ENCODE peak calls at places on chromosome 2, in four cellular contexts. J is HepG2, O is K562, T is HCT116. A is an unnamed sample.
A peak's percentile ranks its signal among the peaks of the same experiment; 100 is the strongest.

GRCh38 chr2:216023055-216023648 is 9.8 kb upstream of the MREG start:
- DNase-seq in J (peak; percentile 66), O (peak; percentile 61), T (peak; percentile 42), A (no peak)

GRCh38 chr2:240959941-240960308 is 38.5 kb upstream of the SNED1 start:
- DNase-seq in J (no peak), O (no peak), T (no peak), A (no peak)

GRCh38 chr2:113233593-113234550 is 44.8 kb downstream of the PAX8 start:
- DNase-seq in J (peak; percentile 32), O (peak; percentile 73), T (no peak), A (no peak)

GRCh38 chr2:173991857-173992588 is 26.9 kb upstream of the SP3 start:
- DNase-seq in J (no peak), O (no peak), T (no peak), A (no peak)

GRCh38 chr2:72155737-72156136 is 8.1 kb upstream of the CYP26B1 start:
- DNase-seq in J (no peak), O (no peak), T (no peak), A (no peak)

GRCh38 chr2:12867888-12868287 is 151.2 kb downstream of the TRIB2 start:
- DNase-seq in J (no peak), O (no peak), T (no peak), A (no peak)

GRCh38 chr2:166451451-166451850 is 42.6 kb downstream of the SCN7A start:
- DNase-seq in J (no peak), O (no peak), T (no peak), A (no peak)

GRCh38 chr2:236871500-236872001 is 214.1 kb upstream of the COPS8 start:
- DNase-seq in J (peak; percentile 5), O (no peak), T (no peak), A (peak; percentile 45)

GRCh38 chr2:73827018-73827417 is 1.7 kb upstream of the STAMBP start:
- DNase-seq in J (no peak), O (peak; percentile 45), T (no peak), A (no peak)

GRCh38 chr2:230441188-230441897 is 25.3 kb downstream of the SP100 start:
- DNase-seq in J (no peak), O (no peak), T (no peak), A (no peak)

GRCh38 chr2:46229134-46230063 is 67.8 kb upstream of the EPAS1 start:
- DNase-seq in J (peak; percentile 87), O (no peak), T (no peak), A (no peak)

GRCh38 chr2:43464546-43464945 is 131.3 kb downstream of the THADA start:
- DNase-seq in J (no peak), O (no peak), T (no peak), A (no peak)

GRCh38 chr2:232988444-232988843 is 24.6 kb downstream of the NGEF start:
- DNase-seq in J (peak; percentile 87), O (peak; percentile 18), T (peak; percentile 98), A (peak; percentile 93)

GRCh38 chr2:29459445-29460179 is 344.4 kb downstream of the CLIP4 start:
- DNase-seq in J (no peak), O (no peak), T (no peak), A (no peak)

GRCh38 chr2:173647681-173648350 is 293.1 kb downstream of the CDCA7 start:
- DNase-seq in J (no peak), O (no peak), T (no peak), A (no peak)

GRCh38 chr2:11656252-11656651 is 13.7 kb downstream of the NTSR2 start:
- DNase-seq in J (no peak), O (no peak), T (no peak), A (no peak)

GRCh38 chr2:109402980-109403840 is 210.6 kb downstream of the SEPTIN10 start:
- DNase-seq in J (no peak), O (no peak), T (no peak), A (no peak)

GRCh38 chr2:96970248-96970875 is 16.0 kb downstream of the FAM178B start:
- DNase-seq in J (no peak), O (no peak), T (no peak), A (no peak)

GRCh38 chr2:26086155-26086634 is 52.3 kb downstream of the RAB10 start:
- DNase-seq in J (no peak), O (no peak), T (peak; percentile 36), A (no peak)

GRCh38 chr2:31231571-31232287 is 2.2 kb upstream of the EHD3 start:
- DNase-seq in J (no peak), O (no peak), T (no peak), A (no peak)

GRCh38 chr2:190482441-190482840 is 52.1 kb downstream of the NEMP2 start:
- DNase-seq in J (no peak), O (no peak), T (no peak), A (no peak)

GRCh38 chr2:203021986-203022385 is 7.3 kb downstream of the NBEAL1 start:
- DNase-seq in J (no peak), O (no peak), T (no peak), A (no peak)

GRCh38 chr2:238389985-238390682 is 36.6 kb upstream of the ASB1 start:
- DNase-seq in J (no peak), O (no peak), T (no peak), A (no peak)

GRCh38 chr2:55425449-55425848 is 5.8 kb upstream of the CCDC88A start:
- DNase-seq in J (no peak), O (no peak), T (no peak), A (peak; percentile 72)

GRCh38 chr2:75548036-75548573 is 12.6 kb downstream of the EVA1A start:
- DNase-seq in J (no peak), O (peak; percentile 16), T (no peak), A (no peak)

GRCh38 chr2:158319269-158319668 is 137.3 kb downstream of the CCDC148 start:
- DNase-seq in J (no peak), O (no peak), T (no peak), A (no peak)

GRCh38 chr2:143469323-143469722 is 340.1 kb downstream of the ARHGAP15 start:
- DNase-seq in J (no peak), O (no peak), T (no peak), A (no peak)

GRCh38 chr2:164917296-164917903 is 37.9 kb downstream of the SLC38A11 start:
- DNase-seq in J (peak; percentile 74), O (no peak), T (peak; percentile 40), A (no peak)

GRCh38 chr2:231257763-231258162 is 59.3 kb downstream of the ARMC9 start:
- DNase-seq in J (no peak), O (no peak), T (no peak), A (no peak)

GRCh38 chr2:217966399-217967068 is 36.3 kb downstream of the TNS1 start:
- DNase-seq in J (no peak), O (no peak), T (no peak), A (no peak)

GRCh38 chr2:162579986-162580385 is 236.1 kb downstream of the GCA start:
- DNase-seq in J (peak; percentile 99), O (no peak), T (no peak), A (no peak)

GRCh38 chr2:182358601-182359000 is 68.2 kb downstream of the PDE1A start:
- DNase-seq in J (no peak), O (no peak), T (no peak), A (no peak)

GRCh38 chr2:118049140-118050128 is 35.6 kb upstream of the CCDC93 start:
- DNase-seq in J (no peak), O (no peak), T (no peak), A (no peak)

DNA sequence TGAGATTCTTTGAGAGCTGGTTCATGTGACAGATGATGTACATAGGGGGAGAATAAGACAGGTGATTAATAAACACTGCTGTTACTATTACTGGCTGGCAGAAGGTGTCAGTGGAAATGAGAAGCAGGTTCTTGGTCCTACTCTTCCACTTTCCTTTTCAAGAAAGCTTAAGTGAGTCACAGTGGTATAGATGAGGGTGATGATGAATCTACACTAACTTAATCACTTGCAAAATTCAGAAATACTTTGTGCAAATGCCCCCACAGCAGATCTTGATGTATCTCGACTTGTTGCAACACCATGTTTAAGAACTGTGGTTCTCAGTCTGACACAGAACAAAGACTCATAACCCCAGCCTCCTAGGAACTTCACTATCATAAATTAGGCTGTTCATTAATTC is 35.9 kb upstream of the MGAT5 start:
- DNase-seq in J (no peak), O (no peak), T (no peak), A (no peak)
- TF ChIP-seq TCF7L2 in J (no peak), O (no peak), T (no peak), A (no peak)

GRCh38 chr2:112136081-112136480 is 2.1 kb upstream of the FBLN7 start:
- DNase-seq in J (no peak), O (no peak), T (no peak), A (no peak)
- TF ChIP-seq TCF7L2 in J (no peak), O (no peak), T (no peak), A (no peak)

DNA sequence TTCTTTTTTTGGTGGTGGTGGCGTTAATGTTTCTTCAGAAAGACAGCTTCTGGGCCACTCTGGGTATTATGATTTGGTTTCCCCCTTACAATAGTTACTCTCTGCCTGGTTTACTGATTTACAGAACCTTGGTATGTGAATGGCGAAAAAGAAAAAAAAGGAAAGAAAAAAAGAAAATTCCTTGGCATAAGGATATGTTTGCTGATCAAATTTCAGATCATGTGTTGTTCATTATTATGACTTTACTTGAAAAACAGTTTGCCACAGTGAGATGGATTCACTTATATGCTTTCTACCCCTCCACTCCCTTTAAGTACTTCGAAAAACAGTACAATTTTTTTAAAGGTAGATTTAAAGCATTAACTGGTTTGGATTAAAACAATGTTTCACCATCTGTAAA is 21.0 kb downstream of the BCL11A start:
- DNase-seq in J (no peak), O (no peak), T (no peak), A (no peak)
- TF ChIP-seq TCF7L2 in J (no peak), O (no peak), T (no peak), A (no peak)

DNA sequence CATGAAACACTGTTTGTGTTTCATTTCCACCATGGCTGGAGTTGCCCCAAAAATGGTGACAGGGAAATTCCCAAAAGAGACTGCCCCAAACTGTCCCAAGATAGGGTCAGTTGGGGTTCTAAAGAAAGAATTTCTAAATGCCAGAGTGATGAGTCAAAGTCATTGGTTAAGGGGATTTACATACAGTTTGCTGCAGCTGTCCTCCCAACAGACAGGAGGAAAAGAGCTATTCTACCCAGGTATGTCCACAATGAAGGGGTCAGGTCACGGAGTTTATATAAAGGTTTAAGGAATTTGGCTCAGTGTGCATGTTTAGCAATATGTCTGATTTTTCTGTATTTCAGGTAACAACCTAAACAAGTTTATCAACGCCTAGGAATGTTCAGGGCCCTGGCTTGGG is 344.1 kb downstream of the TDRD15 start:
- DNase-seq in J (no peak), O (no peak), T (no peak), A (no peak)
- TF ChIP-seq TCF7L2 in J (no peak), O (no peak), T (no peak), A (no peak)

DNA sequence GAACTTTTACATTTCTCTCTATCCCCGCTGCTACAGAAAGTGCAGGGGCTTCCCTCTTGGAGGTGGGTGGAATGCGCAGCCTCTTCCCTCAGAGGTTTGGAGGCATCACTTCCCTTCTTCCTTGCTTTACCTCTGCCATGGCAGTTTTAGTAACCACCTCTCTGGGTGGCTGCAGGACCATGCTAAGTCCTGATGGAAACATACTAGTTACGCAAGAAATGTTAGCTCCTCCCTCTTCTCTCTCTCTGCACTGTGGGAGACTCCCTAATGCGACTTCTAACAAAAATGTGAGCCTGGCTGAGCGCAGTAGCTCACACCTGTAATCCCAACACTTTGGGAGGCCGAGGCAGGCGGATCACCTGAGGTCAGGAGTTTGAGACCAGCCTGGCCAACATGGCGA is 116.8 kb upstream of the RAB6C start:
- DNase-seq in J (no peak), O (no peak), T (no peak), A (no peak)
- TF ChIP-seq TCF7L2 in J (no peak), O (no peak), T (no peak), A (no peak)